ENCODE peak calls at places on chromosomes 11 and 22, in eight cellular contexts. One of them, this sample, is unnamed.

GRCh38 chr11:130817608-130817944 is 98.7 kb downstream of the SNX19 start:
- DNase-seq in AG09319: no peak
- DNase-seq in neural crest cell: no peak
- DNase-seq in cardiac fibroblast: peak; percentile 62
- DNase-seq in pancreas: no peak
- DNase-seq in CD8-positive, alpha-beta T cell: no peak
- DNase-seq in fibroblast of villous mesenchyme: peak; percentile 70
- DNase-seq in body of pancreas: peak; percentile 21
- DNase-seq in this sample: peak; percentile 86

GRCh38 chr22:48749555-48750227 is 1078.0 kb downstream of the BRD1 start:
- DNase-seq in AG09319: no peak
- DNase-seq in neural crest cell: no peak
- DNase-seq in cardiac fibroblast: no peak
- DNase-seq in pancreas: peak; percentile 53
- DNase-seq in CD8-positive, alpha-beta T cell: peak; percentile 2
- DNase-seq in fibroblast of villous mesenchyme: no peak
- DNase-seq in body of pancreas: no peak
- DNase-seq in this sample: no peak

GRCh38 chr11:60840711-60841430 is 1.0 kb upstream of the CCDC86 start:
- DNase-seq in AG09319: peak; percentile 67
- DNase-seq in neural crest cell: no peak
- DNase-seq in cardiac fibroblast: peak; percentile 94
- DNase-seq in pancreas: no peak
- DNase-seq in CD8-positive, alpha-beta T cell: no peak
- DNase-seq in fibroblast of villous mesenchyme: peak; percentile 88
- DNase-seq in body of pancreas: no peak
- DNase-seq in this sample: peak; percentile 92

GRCh38 chr11:30342736-30343166 is 19.8 kb downstream of the ARL14EP start:
- DNase-seq in AG09319: no peak
- DNase-seq in neural crest cell: no peak
- DNase-seq in cardiac fibroblast: no peak
- DNase-seq in pancreas: no peak
- DNase-seq in CD8-positive, alpha-beta T cell: no peak
- DNase-seq in fibroblast of villous mesenchyme: no peak
- DNase-seq in body of pancreas: no peak
- DNase-seq in this sample: no peak

GRCh38 chr11:65892661-65893317 is 2.3 kb downstream of the CCDC85B start:
- DNase-seq in AG09319: no peak
- DNase-seq in neural crest cell: no peak
- DNase-seq in cardiac fibroblast: no peak
- DNase-seq in pancreas: peak; percentile 48
- DNase-seq in CD8-positive, alpha-beta T cell: no peak
- DNase-seq in fibroblast of villous mesenchyme: no peak
- DNase-seq in body of pancreas: no peak
- DNase-seq in this sample: peak; percentile 51

GRCh38 chr11:118028626-118029025 is 42.4 kb downstream of the IL10RA start:
- DNase-seq in AG09319: no peak
- DNase-seq in neural crest cell: no peak
- DNase-seq in cardiac fibroblast: no peak
- DNase-seq in pancreas: no peak
- DNase-seq in CD8-positive, alpha-beta T cell: no peak
- DNase-seq in fibroblast of villous mesenchyme: no peak
- DNase-seq in body of pancreas: no peak
- DNase-seq in this sample: no peak

GRCh38 chr22:30064172-30064571 is 16.1 kb upstream of the HORMAD2 start:
- DNase-seq in AG09319: no peak
- DNase-seq in neural crest cell: no peak
- DNase-seq in cardiac fibroblast: no peak
- DNase-seq in pancreas: no peak
- DNase-seq in CD8-positive, alpha-beta T cell: no peak
- DNase-seq in fibroblast of villous mesenchyme: no peak
- DNase-seq in body of pancreas: no peak
- DNase-seq in this sample: no peak

GRCh38 chr22:17980638-17981051 is 43.7 kb downstream of the MICAL3 start:
- DNase-seq in AG09319: no peak
- DNase-seq in neural crest cell: no peak
- DNase-seq in cardiac fibroblast: peak; percentile 18
- DNase-seq in pancreas: no peak
- DNase-seq in CD8-positive, alpha-beta T cell: peak; percentile 56
- DNase-seq in fibroblast of villous mesenchyme: peak; percentile 83
- DNase-seq in body of pancreas: peak; percentile 38
- DNase-seq in this sample: peak; percentile 51

GRCh38 chr22:41482319-41482935 is 13.5 kb downstream of the ACO2 start:
- DNase-seq in AG09319: no peak
- DNase-seq in neural crest cell: no peak
- DNase-seq in cardiac fibroblast: peak; percentile 8
- DNase-seq in pancreas: no peak
- DNase-seq in CD8-positive, alpha-beta T cell: no peak
- DNase-seq in fibroblast of villous mesenchyme: peak; percentile 85
- DNase-seq in body of pancreas: no peak
- DNase-seq in this sample: peak; percentile 53

GRCh38 chr11:30830666-30831065 is 244.5 kb upstream of the MPPED2 start:
- DNase-seq in AG09319: no peak
- DNase-seq in neural crest cell: no peak
- DNase-seq in cardiac fibroblast: no peak
- DNase-seq in pancreas: no peak
- DNase-seq in CD8-positive, alpha-beta T cell: no peak
- DNase-seq in fibroblast of villous mesenchyme: peak; percentile 2
- DNase-seq in body of pancreas: no peak
- DNase-seq in this sample: no peak

GRCh38 chr22:24093855-24094254 is 82.8 kb downstream of the CABIN1 start:
- DNase-seq in AG09319: no peak
- DNase-seq in neural crest cell: no peak
- DNase-seq in cardiac fibroblast: no peak
- DNase-seq in pancreas: no peak
- DNase-seq in CD8-positive, alpha-beta T cell: no peak
- DNase-seq in fibroblast of villous mesenchyme: no peak
- DNase-seq in body of pancreas: no peak
- DNase-seq in this sample: no peak

GRCh38 chr22:20423636-20424511 is 13.8 kb downstream of the SCARF2 start:
- DNase-seq in AG09319: no peak
- DNase-seq in neural crest cell: peak; percentile 53
- DNase-seq in cardiac fibroblast: no peak
- DNase-seq in pancreas: peak; percentile 68
- DNase-seq in CD8-positive, alpha-beta T cell: no peak
- DNase-seq in fibroblast of villous mesenchyme: no peak
- DNase-seq in body of pancreas: no peak
- DNase-seq in this sample: no peak

GRCh38 chr22:44360686-44361381 is 48.1 kb upstream of the SHISAL1 start:
- DNase-seq in AG09319: peak; percentile 93
- DNase-seq in neural crest cell: no peak
- DNase-seq in cardiac fibroblast: peak; percentile 40
- DNase-seq in pancreas: peak; percentile 33
- DNase-seq in CD8-positive, alpha-beta T cell: no peak
- DNase-seq in fibroblast of villous mesenchyme: peak; percentile 55
- DNase-seq in body of pancreas: no peak
- DNase-seq in this sample: peak; percentile 89

GRCh38 chr11:4539603-4540219 is 5.3 kb upstream of the OR52M1 start:
- DNase-seq in AG09319: no peak
- DNase-seq in neural crest cell: peak; percentile 58
- DNase-seq in cardiac fibroblast: peak; percentile 55
- DNase-seq in pancreas: no peak
- DNase-seq in CD8-positive, alpha-beta T cell: peak; percentile 50
- DNase-seq in fibroblast of villous mesenchyme: peak; percentile 34
- DNase-seq in body of pancreas: peak; percentile 71
- DNase-seq in this sample: peak; percentile 67

GRCh38 chr11:76102772-76103171 is 103.5 kb downstream of the WNT11 start:
- DNase-seq in AG09319: no peak
- DNase-seq in neural crest cell: no peak
- DNase-seq in cardiac fibroblast: peak; percentile 17
- DNase-seq in pancreas: no peak
- DNase-seq in CD8-positive, alpha-beta T cell: no peak
- DNase-seq in fibroblast of villous mesenchyme: peak; percentile 35
- DNase-seq in body of pancreas: peak; percentile 61
- DNase-seq in this sample: no peak

GRCh38 chr11:110824912-110825311 is 112.7 kb upstream of the ARHGAP20 start:
- DNase-seq in AG09319: no peak
- DNase-seq in neural crest cell: no peak
- DNase-seq in cardiac fibroblast: no peak
- DNase-seq in pancreas: no peak
- DNase-seq in CD8-positive, alpha-beta T cell: no peak
- DNase-seq in fibroblast of villous mesenchyme: no peak
- DNase-seq in body of pancreas: no peak
- DNase-seq in this sample: no peak

GRCh38 chr22:44259366-44260215 is 53.2 kb downstream of the SHISAL1 start:
- DNase-seq in AG09319: no peak
- DNase-seq in neural crest cell: no peak
- DNase-seq in cardiac fibroblast: no peak
- DNase-seq in pancreas: no peak
- DNase-seq in CD8-positive, alpha-beta T cell: no peak
- DNase-seq in fibroblast of villous mesenchyme: no peak
- DNase-seq in body of pancreas: no peak
- DNase-seq in this sample: no peak

GRCh38 chr22:48045369-48045768 is 1282.9 kb downstream of the TBC1D22A start:
- DNase-seq in AG09319: no peak
- DNase-seq in neural crest cell: no peak
- DNase-seq in cardiac fibroblast: no peak
- DNase-seq in pancreas: no peak
- DNase-seq in CD8-positive, alpha-beta T cell: no peak
- DNase-seq in fibroblast of villous mesenchyme: no peak
- DNase-seq in body of pancreas: no peak
- DNase-seq in this sample: no peak

GRCh38 chr11:107598225-107599139 is 7.5 kb downstream of the ELMOD1 start:
- DNase-seq in AG09319: no peak
- DNase-seq in neural crest cell: no peak
- DNase-seq in cardiac fibroblast: peak; percentile 26
- DNase-seq in pancreas: no peak
- DNase-seq in CD8-positive, alpha-beta T cell: no peak
- DNase-seq in fibroblast of villous mesenchyme: peak; percentile 18
- DNase-seq in body of pancreas: no peak
- DNase-seq in this sample: peak; percentile 16

GRCh38 chr11:102495161-102496042 is 35.1 kb downstream of the MMP7 start:
- DNase-seq in AG09319: peak; percentile 74
- DNase-seq in neural crest cell: peak; percentile 49
- DNase-seq in cardiac fibroblast: peak; percentile 92
- DNase-seq in pancreas: no peak
- DNase-seq in CD8-positive, alpha-beta T cell: peak; percentile 39
- DNase-seq in fibroblast of villous mesenchyme: peak; percentile 88
- DNase-seq in body of pancreas: peak; percentile 39
- DNase-seq in this sample: peak; percentile 91

GRCh38 chr22:41775338-41775737 is 25.1 kb upstream of the CCDC134 start:
- DNase-seq in AG09319: no peak
- DNase-seq in neural crest cell: no peak
- DNase-seq in cardiac fibroblast: no peak
- DNase-seq in pancreas: no peak
- DNase-seq in CD8-positive, alpha-beta T cell: no peak
- DNase-seq in fibroblast of villous mesenchyme: no peak
- DNase-seq in body of pancreas: no peak
- DNase-seq in this sample: no peak

GRCh38 chr11:4093519-4094347 is 866 bp upstream of the RRM1 start:
- DNase-seq in AG09319: no peak
- DNase-seq in neural crest cell: no peak
- DNase-seq in cardiac fibroblast: no peak
- DNase-seq in pancreas: no peak
- DNase-seq in CD8-positive, alpha-beta T cell: no peak
- DNase-seq in fibroblast of villous mesenchyme: no peak
- DNase-seq in body of pancreas: no peak
- DNase-seq in this sample: no peak

GRCh38 chr11:108871152-108871551 is 206.3 kb downstream of the DDX10 start:
- DNase-seq in AG09319: peak; percentile 10
- DNase-seq in neural crest cell: no peak
- DNase-seq in cardiac fibroblast: peak; percentile 82
- DNase-seq in pancreas: no peak
- DNase-seq in CD8-positive, alpha-beta T cell: no peak
- DNase-seq in fibroblast of villous mesenchyme: peak; percentile 74
- DNase-seq in body of pancreas: peak; percentile 36
- DNase-seq in this sample: peak; percentile 84

GRCh38 chr11:93116641-93117577 is 80.9 kb downstream of the SLC36A4 start:
- DNase-seq in AG09319: no peak
- DNase-seq in neural crest cell: no peak
- DNase-seq in cardiac fibroblast: no peak
- DNase-seq in pancreas: no peak
- DNase-seq in CD8-positive, alpha-beta T cell: no peak
- DNase-seq in fibroblast of villous mesenchyme: no peak
- DNase-seq in body of pancreas: peak; percentile 19
- DNase-seq in this sample: no peak

GRCh38 chr11:93117578-93117964 is 80.2 kb downstream of the SLC36A4 start:
- DNase-seq in AG09319: no peak
- DNase-seq in neural crest cell: no peak
- DNase-seq in cardiac fibroblast: no peak
- DNase-seq in pancreas: no peak
- DNase-seq in CD8-positive, alpha-beta T cell: no peak
- DNase-seq in fibroblast of villous mesenchyme: no peak
- DNase-seq in body of pancreas: no peak
- DNase-seq in this sample: no peak

DNA sequence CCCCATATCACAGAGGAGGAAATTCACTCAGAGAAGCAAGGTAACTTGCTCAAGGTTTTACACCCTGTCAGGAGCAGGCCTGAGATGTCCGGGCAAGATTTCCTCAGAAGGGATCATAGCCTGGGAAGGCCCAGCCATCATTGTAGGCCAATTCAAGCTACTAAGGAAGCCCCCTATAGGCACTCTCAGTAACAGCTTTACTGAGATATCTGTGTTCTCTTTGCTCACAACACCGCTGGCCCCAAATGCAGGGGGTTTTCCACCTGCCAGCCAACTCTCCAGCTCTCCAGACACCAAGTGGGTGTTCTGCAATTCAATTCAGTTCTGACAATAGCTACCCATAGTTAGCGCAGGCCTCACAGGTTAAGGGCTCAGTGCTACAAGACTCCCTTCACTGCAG is 84.0 kb downstream of the SLC36A4 start:
- DNase-seq in AG09319: no peak
- DNase-seq in neural crest cell: no peak
- DNase-seq in cardiac fibroblast: no peak
- DNase-seq in pancreas: no peak
- DNase-seq in CD8-positive, alpha-beta T cell: no peak
- DNase-seq in fibroblast of villous mesenchyme: no peak
- DNase-seq in body of pancreas: no peak
- DNase-seq in this sample: no peak
- TF ChIP-seq CTCF in AG09319: no peak
- TF ChIP-seq CTCF in neural crest cell: no peak
- TF ChIP-seq CTCF in cardiac fibroblast: no peak
- TF ChIP-seq CTCF in pancreas: no peak
- TF ChIP-seq CTCF in CD8-positive, alpha-beta T cell: no peak
- TF ChIP-seq CTCF in fibroblast of villous mesenchyme: no peak
- TF ChIP-seq CTCF in body of pancreas: no peak
- TF ChIP-seq CTCF in this sample: no peak

GRCh38 chr11:104776501-104777170 is 121.6 kb downstream of the CASP12 start:
- DNase-seq in AG09319: no peak
- DNase-seq in neural crest cell: no peak
- DNase-seq in cardiac fibroblast: no peak
- DNase-seq in pancreas: no peak
- DNase-seq in CD8-positive, alpha-beta T cell: no peak
- DNase-seq in fibroblast of villous mesenchyme: no peak
- DNase-seq in body of pancreas: no peak
- DNase-seq in this sample: no peak
- TF ChIP-seq CTCF in AG09319: no peak
- TF ChIP-seq CTCF in neural crest cell: no peak
- TF ChIP-seq CTCF in cardiac fibroblast: no peak
- TF ChIP-seq CTCF in pancreas: no peak
- TF ChIP-seq CTCF in CD8-positive, alpha-beta T cell: no peak
- TF ChIP-seq CTCF in fibroblast of villous mesenchyme: no peak
- TF ChIP-seq CTCF in body of pancreas: no peak
- TF ChIP-seq CTCF in this sample: no peak

GRCh38 chr11:3051435-3052108 is 5.7 kb downstream of the CARS1 start:
- DNase-seq in AG09319: no peak
- DNase-seq in neural crest cell: no peak
- DNase-seq in cardiac fibroblast: no peak
- DNase-seq in pancreas: no peak
- DNase-seq in CD8-positive, alpha-beta T cell: no peak
- DNase-seq in fibroblast of villous mesenchyme: no peak
- DNase-seq in body of pancreas: no peak
- DNase-seq in this sample: peak; percentile 48
- TF ChIP-seq CTCF in AG09319: peak; percentile 9
- TF ChIP-seq CTCF in neural crest cell: peak; percentile 22
- TF ChIP-seq CTCF in cardiac fibroblast: peak; percentile 14
- TF ChIP-seq CTCF in pancreas: no peak
- TF ChIP-seq CTCF in CD8-positive, alpha-beta T cell: no peak
- TF ChIP-seq CTCF in fibroblast of villous mesenchyme: peak; percentile 22
- TF ChIP-seq CTCF in body of pancreas: no peak
- TF ChIP-seq CTCF in this sample: peak; percentile 22

GRCh38 chr11:62721994-62722393 is 5.3 kb downstream of the HNRNPUL2 start:
- DNase-seq in AG09319: no peak
- DNase-seq in neural crest cell: no peak
- DNase-seq in cardiac fibroblast: peak; percentile 44
- DNase-seq in pancreas: no peak
- DNase-seq in CD8-positive, alpha-beta T cell: no peak
- DNase-seq in fibroblast of villous mesenchyme: peak; percentile 33
- DNase-seq in body of pancreas: no peak
- DNase-seq in this sample: no peak
- TF ChIP-seq CTCF in AG09319: no peak
- TF ChIP-seq CTCF in neural crest cell: no peak
- TF ChIP-seq CTCF in cardiac fibroblast: no peak
- TF ChIP-seq CTCF in pancreas: no peak
- TF ChIP-seq CTCF in CD8-positive, alpha-beta T cell: no peak
- TF ChIP-seq CTCF in fibroblast of villous mesenchyme: no peak
- TF ChIP-seq CTCF in body of pancreas: no peak
- TF ChIP-seq CTCF in this sample: no peak